ENCODE peak calls at places on chromosomes 16 and 17, in ten cellular contexts. Q, J, R, P, A, T, U, D, V and L are unnamed samples.

GRCh38 chr17:19004601-19005441 is at the start of gene FAM83G:
- DNase-seq in D (peak), A (peak), T (peak), P (peak), V (peak), R (peak), U (peak), Q (peak), J (no peak), L (peak)

GRCh38 chr16:24848065-24848464 is 2.3 kb downstream of the SLC5A11 start:
- DNase-seq in T (no peak), J (no peak), V (no peak), P (no peak), A (no peak), U (no peak), R (no peak), Q (no peak), D (no peak), L (no peak)

GRCh38 chr17:7136266-7136877 is 21.8 kb upstream of the ASGR2 start:
- DNase-seq in D (peak), J (peak), T (peak), R (peak), U (peak), P (peak), Q (peak), A (peak), V (peak), L (peak)

GRCh38 chr17:7687908-7688807 is at the start of gene WRAP53:
- DNase-seq in J (peak), T (peak), A (peak), D (peak), U (peak), R (peak), Q (peak), P (peak), V (peak), L (peak)

GRCh38 chr17:51128089-51128488 is 7.4 kb upstream of the SPAG9 start:
- DNase-seq in A (no peak), U (no peak), V (no peak), D (peak), Q (no peak), R (no peak), J (no peak), P (no peak), T (peak), L (no peak)

GRCh38 chr16:51391798-51392511 is 240.9 kb upstream of the SALL1 start:
- DNase-seq in Q (no peak), U (no peak), J (no peak), D (peak), P (no peak), V (no peak), R (no peak), T (no peak), A (no peak), L (no peak)

GRCh38 chr16:78584213-78584860 is 484.9 kb downstream of the WWOX start:
- DNase-seq in T (no peak), V (no peak), U (no peak), P (no peak), R (no peak), A (no peak), Q (no peak), D (no peak), J (no peak), L (no peak)

GRCh38 chr17:82006468-82007227 is 16.0 kb downstream of the CENPX start:
- DNase-seq in P (no peak), U (no peak), R (no peak), V (no peak), A (no peak), D (no peak), T (no peak), Q (no peak), J (no peak), L (no peak)

GRCh38 chr17:71110326-71110725 is 941.0 kb downstream of the KCNJ2 start:
- DNase-seq in V (no peak), Q (no peak), T (no peak), D (no peak), J (peak), R (no peak), P (no peak), A (no peak), U (no peak), L (no peak)

GRCh38 chr17:74271902-74272563 is 2.0 kb upstream of the DNAI2 start:
- DNase-seq in D (no peak), T (peak), Q (no peak), U (no peak), V (no peak), R (no peak), J (no peak), A (peak), P (no peak), L (peak)

GRCh38 chr16:4093495-4094137 is 22.6 kb downstream of the ADCY9 start:
- DNase-seq in A (peak), D (no peak), U (no peak), R (no peak), P (no peak), Q (no peak), V (no peak), J (no peak), T (no peak), L (peak)

GRCh38 chr16:22683730-22684280 is 130.2 kb upstream of the HS3ST2 start:
- DNase-seq in R (no peak), T (no peak), A (no peak), D (no peak), V (no peak), U (no peak), Q (no peak), P (no peak), J (no peak), L (no peak)

GRCh38 chr16:83835972-83836566 is 28.3 kb downstream of the HSBP1 start:
- DNase-seq in U (no peak), Q (no peak), J (no peak), P (no peak), R (no peak), D (no peak), V (no peak), T (no peak), A (no peak), L (no peak)

GRCh38 chr16:27463741-27464662 is 62.0 kb downstream of the IL21R start:
- DNase-seq in U (peak), R (peak), A (no peak), D (no peak), P (peak), J (no peak), Q (no peak), V (no peak), T (no peak), L (no peak)

GRCh38 chr17:51056813-51057510 is 63.7 kb downstream of the SPAG9 start:
- DNase-seq in Q (no peak), U (peak), T (no peak), A (no peak), V (peak), R (no peak), D (peak), J (peak), P (no peak), L (no peak)

GRCh38 chr16:11546522-11547485 is 39.9 kb downstream of the LITAF start:
- DNase-seq in Q (no peak), D (no peak), V (no peak), U (no peak), T (no peak), P (no peak), A (no peak), R (no peak), J (no peak), L (no peak)

GRCh38 chr17:11251561-11252107 is 10.6 kb downstream of the SHISA6 start:
- DNase-seq in A (no peak), J (no peak), Q (no peak), R (no peak), T (no peak), P (no peak), V (no peak), D (no peak), U (no peak), L (no peak)

GRCh38 chr16:1548727-1549126 is 15.3 kb downstream of the TMEM204 start:
- DNase-seq in Q (no peak), P (no peak), D (no peak), R (no peak), T (no peak), V (no peak), A (no peak), U (no peak), J (no peak), L (no peak)

GRCh38 chr17:74870512-74870911 is 2.3 kb downstream of the FDXR start:
- DNase-seq in R (no peak), Q (no peak), A (no peak), D (no peak), U (no peak), J (no peak), P (no peak), V (no peak), T (no peak), L (no peak)

GRCh38 chr17:773467-774319 is 8.4 kb downstream of the GLOD4 start:
- DNase-seq in A (no peak), P (no peak), V (no peak), D (no peak), Q (no peak), J (no peak), U (no peak), T (no peak), R (no peak), L (no peak)

GRCh38 chr17:45687594-45687993 is 96.5 kb upstream of the CRHR1 start:
- DNase-seq in Q (no peak), D (no peak), A (no peak), U (no peak), R (no peak), J (no peak), V (no peak), T (no peak), P (no peak), L (no peak)

GRCh38 chr17:77733576-77734296 is 224.8 kb upstream of the TNRC6C start:
- DNase-seq in T (peak), R (peak), P (no peak), A (no peak), Q (no peak), J (no peak), U (no peak), D (peak), V (no peak), L (no peak)

GRCh38 chr17:45893725-45894021 is 681 bp upstream of the MAPT start:
- DNase-seq in J (no peak), D (no peak), V (no peak), P (no peak), U (no peak), T (no peak), Q (no peak), R (no peak), A (no peak), L (no peak)

GRCh38 chr17:81459224-81459623 is 53.4 kb downstream of the ACTG1 start:
- DNase-seq in P (no peak), V (no peak), D (peak), J (no peak), R (no peak), U (no peak), T (no peak), Q (no peak), A (peak), L (no peak)

GRCh38 chr17:73972901-73973300 is 230.6 kb upstream of the RPL38 start:
- DNase-seq in A (no peak), P (no peak), R (no peak), D (peak), J (no peak), Q (no peak), U (no peak), T (no peak), V (no peak), L (peak)

GRCh38 chr17:1568950-1569810 is 6.6 kb upstream of the PITPNA start:
- DNase-seq in D (no peak), U (no peak), R (no peak), Q (no peak), A (no peak), T (no peak), V (no peak), J (no peak), P (no peak), L (no peak)